ENCODE peak calls at places on chromosomes 11 and 22, in nine cellular contexts. J is neural progenitor cell; K is tibial nerve; P is stomach; Q is CD8-positive, alpha-beta memory T cell; W is mammary epithelial cell; F is colonic mucosa; Z is HCT116; U is ovary. I is an unnamed sample.

GRCh38 chr11:79931692-79932091 is 490.9 kb upstream of the TENM4 start:
- DNase-seq in J (no peak), K (no peak), P (no peak), Q (no peak), W (no peak), F (no peak), Z (no peak), U (no peak), I (no peak)

GRCh38 chr11:75802022-75802912 is 12.7 kb upstream of the UVRAG start:
- DNase-seq in J (no peak), K (no peak), P (no peak), Q (no peak), W (no peak), F (no peak), Z (no peak), U (no peak), I (no peak)

GRCh38 chr22:36010913-36011312 is 17.7 kb downstream of the RBFOX2 start:
- DNase-seq in J (no peak), K (no peak), P (no peak), Q (no peak), W (peak; percentile 67), F (no peak), Z (no peak), U (no peak), I (no peak)

GRCh38 chr11:8249482-8249881 is 14.2 kb downstream of the LMO1 start:
- DNase-seq in J (no peak), K (no peak), P (no peak), Q (no peak), W (no peak), F (no peak), Z (no peak), U (no peak), I (no peak)

GRCh38 chr11:113247231-113247630 is 67.2 kb upstream of the TTC12 start:
- DNase-seq in J (peak; percentile 39), K (no peak), P (no peak), Q (no peak), W (no peak), F (no peak), Z (no peak), U (no peak), I (no peak)

GRCh38 chr22:23888615-23889401 is 5.4 kb upstream of the MIF start:
- DNase-seq in J (peak; percentile 45), K (no peak), P (no peak), Q (no peak), W (peak; percentile 14), F (no peak), Z (no peak), U (no peak), I (no peak)

GRCh38 chr11:27158763-27159679 is 118.4 kb downstream of the BBOX1 start:
- DNase-seq in J (peak; percentile 70), K (peak; percentile 80), P (peak; percentile 43), Q (no peak), W (peak; percentile 64), F (peak; percentile 61), Z (peak; percentile 58), U (peak; percentile 25), I (no peak)

GRCh38 chr11:94147433-94147845 is 18.8 kb downstream of the PANX1 start:
- DNase-seq in J (no peak), K (no peak), P (no peak), Q (no peak), W (no peak), F (no peak), Z (no peak), U (no peak), I (no peak)

GRCh38 chr11:94586978-94587377 is 19.8 kb downstream of the PIWIL4 start:
- DNase-seq in J (no peak), K (no peak), P (no peak), Q (no peak), W (no peak), F (no peak), Z (no peak), U (no peak), I (no peak)

GRCh38 chr11:8099291-8099899 is 18.4 kb downstream of the TUB start:
- DNase-seq in J (peak; percentile 75), K (peak; percentile 95), P (peak; percentile 85), Q (peak; percentile 53), W (peak; percentile 46), F (peak; percentile 84), Z (peak; percentile 68), U (peak; percentile 51), I (peak; percentile 72)

GRCh38 chr11:65187971-65188461 is 6.3 kb downstream of the CAPN1 start:
- DNase-seq in J (no peak), K (no peak), P (no peak), Q (no peak), W (no peak), F (no peak), Z (no peak), U (no peak), I (no peak)

GRCh38 chr22:36900880-36901279 is 12.5 kb upstream of the CSF2RB start:
- DNase-seq in J (peak; percentile 45), K (no peak), P (no peak), Q (no peak), W (no peak), F (no peak), Z (no peak), U (no peak), I (no peak)

GRCh38 chr11:2934611-2935239 is 5.5 kb upstream of the PHLDA2 start:
- DNase-seq in J (no peak), K (no peak), P (no peak), Q (no peak), W (no peak), F (no peak), Z (no peak), U (no peak), I (no peak)

GRCh38 chr11:26847977-26848376 is 126.1 kb upstream of the SLC5A12 start:
- DNase-seq in J (no peak), K (no peak), P (no peak), Q (no peak), W (no peak), F (no peak), Z (no peak), U (no peak), I (no peak)

GRCh38 chr11:46353706-46354105 is 6.4 kb downstream of the DGKZ start:
- DNase-seq in J (no peak), K (no peak), P (no peak), Q (no peak), W (peak; percentile 40), F (no peak), Z (no peak), U (no peak), I (no peak)

GRCh38 chr22:42944409-42944808 is 70.5 kb downstream of the PACSIN2 start:
- DNase-seq in J (no peak), K (no peak), P (no peak), Q (no peak), W (no peak), F (no peak), Z (no peak), U (no peak), I (no peak)
- H3K4me1 ChIP-seq in J (peaks cover 19% of the 10 kb centered on the region), K (no peaks in the 10 kb centered on the region), P (peaks cover 50% of the 10 kb centered on the region), Q (peaks cover 27% of the 10 kb centered on the region), W (peaks cover 55% of the 10 kb centered on the region), F (peaks cover 36% of the 10 kb centered on the region), Z (peaks cover 82% of the 10 kb centered on the region), U (peaks cover 25% of the 10 kb centered on the region), I (peaks cover 56% of the 10 kb centered on the region)

GRCh38 chr22:22520020-22520656 is at the start of gene ZNF280A:
- DNase-seq in J (peak; percentile 47), K (peak; percentile 42), P (no peak), Q (no peak), W (no peak), F (no peak), Z (peak; percentile 51), U (no peak), I (no peak)
- H3K36me3 ChIP-seq in J (no peaks in the 10 kb centered on the region), K (no peaks in the 10 kb centered on the region), P (no peaks in the 10 kb centered on the region), Q (no peaks in the 10 kb centered on the region), W (no peaks in the 10 kb centered on the region), F (no peaks in the 10 kb centered on the region), Z (no peaks in the 10 kb centered on the region), U (no peaks in the 10 kb centered on the region), I (no peaks in the 10 kb centered on the region)

DNA sequence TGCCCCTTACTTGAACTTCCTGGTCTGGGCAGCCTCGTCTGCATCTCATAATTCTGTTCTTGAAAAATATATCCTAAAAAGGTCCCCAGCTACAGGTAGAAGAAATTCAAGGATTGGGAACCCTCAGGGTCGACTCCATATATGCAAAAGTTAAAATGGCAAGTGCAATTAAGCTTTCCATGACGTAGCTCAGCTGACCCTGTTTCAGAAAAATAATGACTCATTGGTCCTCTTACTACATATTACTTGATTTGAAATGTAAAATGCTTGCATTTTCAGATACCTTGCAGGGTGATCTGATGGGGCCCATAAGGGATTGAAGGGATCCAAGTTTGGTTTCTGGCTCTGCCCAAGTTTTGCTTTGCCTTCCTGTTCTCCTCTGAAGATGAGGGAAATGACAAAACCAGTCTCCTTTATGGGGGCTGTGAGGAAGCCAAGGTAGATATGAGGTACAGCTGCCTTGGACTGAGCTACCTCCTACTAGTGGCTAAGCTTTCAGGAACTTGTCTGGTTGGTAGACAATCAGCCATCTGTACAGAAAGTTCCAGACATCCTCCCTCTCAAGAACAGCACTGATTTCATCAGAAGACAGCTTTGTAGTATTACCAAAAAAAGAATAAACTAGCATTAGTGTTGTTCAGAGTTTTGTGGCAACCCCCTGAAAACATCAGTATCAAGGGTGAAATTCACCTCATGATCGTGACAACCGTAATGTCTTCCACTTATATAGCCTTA is 177.3 kb downstream of the DBX1 start:
- DNase-seq in J (no peak), K (no peak), P (no peak), Q (no peak), W (no peak), F (no peak), Z (no peak), U (no peak), I (no peak)
- H3K27ac ChIP-seq in J (no peak overlapping the region), K (no peak overlapping the region), P (peak overlapping the region; percentile 66), Q (no peak overlapping the region), W (no peak overlapping the region), F (no peak overlapping the region), Z (no peak overlapping the region), U (no peak overlapping the region), I (no peak overlapping the region)

DNA sequence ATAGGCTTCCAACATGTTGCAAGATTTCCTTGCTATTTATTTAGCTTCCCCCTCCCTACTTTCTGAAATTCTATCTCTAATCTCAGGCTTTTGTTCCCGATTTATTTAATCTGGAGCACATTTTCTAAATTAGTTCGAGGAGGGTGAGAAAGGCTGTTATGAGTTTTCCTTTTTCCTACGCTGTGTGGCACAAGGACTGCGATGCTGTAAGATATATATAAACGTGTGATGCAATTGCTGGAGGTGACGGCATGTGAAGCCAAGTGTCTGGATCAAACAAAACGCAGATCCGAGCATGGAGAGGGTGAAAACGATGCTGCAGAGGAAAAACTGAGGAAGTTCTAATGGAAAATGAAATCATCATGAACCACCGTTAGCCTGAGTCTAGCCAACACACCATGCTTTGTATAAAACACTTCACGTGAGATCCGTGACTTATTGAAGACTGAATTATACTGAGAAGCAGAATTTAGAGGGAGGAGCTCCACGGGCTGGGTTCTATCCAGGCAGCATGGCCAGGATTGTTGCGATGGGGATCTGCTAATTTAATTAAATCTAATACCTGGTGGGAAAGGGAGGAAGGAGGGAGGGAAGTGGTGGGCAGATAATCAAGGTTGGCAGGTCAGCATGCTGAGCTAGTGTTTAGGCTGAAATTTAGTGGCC is 4.5 kb downstream of the PKNOX2 start:
- DNase-seq in J (no peak), K (no peak), P (no peak), Q (no peak), W (no peak), F (no peak), Z (no peak), U (peak; percentile 17), I (no peak)
- H3K4me1 ChIP-seq in J (peaks cover 48% of the 10 kb centered on the region), K (no peaks in the 10 kb centered on the region), P (peaks cover 54% of the 10 kb centered on the region), Q (peaks cover 16% of the 10 kb centered on the region), W (peaks cover 12% of the 10 kb centered on the region), F (no peaks in the 10 kb centered on the region), Z (no peaks in the 10 kb centered on the region), U (peaks cover 26% of the 10 kb centered on the region), I (peaks cover 26% of the 10 kb centered on the region)

GRCh38 chr11:68763926-68764657 is 12.8 kb upstream of the TESMIN start:
- DNase-seq in J (peak; percentile 43), K (no peak), P (no peak), Q (no peak), W (no peak), F (no peak), Z (no peak), U (no peak), I (no peak)
- H3K36me3 ChIP-seq in J (no peaks in the 10 kb centered on the region), K (peaks cover 96% of the 10 kb centered on the region), P (peaks cover 100% of the 10 kb centered on the region), Q (peaks cover 16% of the 10 kb centered on the region), W (peaks cover 2% of the 10 kb centered on the region), F (peaks cover 7% of the 10 kb centered on the region), Z (peaks cover 8% of the 10 kb centered on the region), U (no peaks in the 10 kb centered on the region), I (peaks cover 99% of the 10 kb centered on the region)

I was measured in lower lobe of right lung.